ENCODE peak calls at places on chromosome 17, in eight cellular contexts. C is GM12878, S is transverse colon, B is ovary, Y is A549, L is K562, G is SK-N-SH, H is stomach. I is an unnamed sample.

GRCh38 chr17:15490634-15491261 is 23.3 kb upstream of the CDRT4 start:
- DNase-seq in C (no peak), S (peak), B (no peak), Y (no peak), L (peak), G (no peak), H (no peak), I (peak)

GRCh38 chr17:79413591-79413990 is 197.3 kb downstream of the RBFOX3 start:
- DNase-seq in C (no peak), S (no peak), B (no peak), Y (no peak), L (no peak), G (peak), H (no peak), I (no peak)

GRCh38 chr17:80527016-80527645 is 17.5 kb upstream of the RPTOR start:
- DNase-seq in C (no peak), S (no peak), B (no peak), Y (peak), L (no peak), G (no peak), H (no peak), I (no peak)

GRCh38 chr17:73645050-73645871 is 1.0 kb upstream of the SDK2 start:
- DNase-seq in C (no peak), S (peak), B (peak), Y (peak), L (no peak), G (peak), H (peak), I (no peak)

GRCh38 chr17:81551458-81552243 is 502 bp downstream of the FAAP100 start:
- DNase-seq in C (no peak), S (peak), B (no peak), Y (no peak), L (peak), G (peak), H (no peak), I (no peak)

GRCh38 chr17:73654241-73654640 is 10.0 kb upstream of the SDK2 start:
- DNase-seq in C (no peak), S (no peak), B (no peak), Y (no peak), L (no peak), G (no peak), H (no peak), I (no peak)

GRCh38 chr17:11880714-11881113 is 116.6 kb downstream of the ZNF18 start:
- DNase-seq in C (no peak), S (peak), B (no peak), Y (peak), L (peak), G (peak), H (no peak), I (no peak)

GRCh38 chr17:68176770-68177169 is 71.1 kb upstream of the AMZ2 start:
- DNase-seq in C (no peak), S (no peak), B (no peak), Y (no peak), L (no peak), G (no peak), H (no peak), I (no peak)

GRCh38 chr17:30316736-30317135 is 17.1 kb downstream of the TMIGD1 start:
- DNase-seq in C (no peak), S (peak), B (no peak), Y (no peak), L (no peak), G (no peak), H (no peak), I (no peak)

GRCh38 chr17:44221072-44221861 is 1.8 kb upstream of the UBTF start:
- DNase-seq in C (no peak), S (peak), B (peak), Y (peak), L (peak), G (peak), H (peak), I (peak)
- TF ChIP-seq CTCF in C (no peak), S (no peak), B (no peak), Y (no peak), L (no peak), G (no peak), H (no peak), I (no peak)

GRCh38 chr17:27579304-27579703 is 51.7 kb upstream of the LGALS9 start:
- DNase-seq in C (no peak), S (no peak), B (no peak), Y (no peak), L (no peak), G (no peak), H (no peak), I (no peak)
- TF ChIP-seq EP300 in C (no peak), S (no peak), B (no peak), Y (no peak), L (no peak), G (no peak), H (no peak), I (no peak)

GRCh38 chr17:46194393-46195216 is 1.4 kb upstream of the KANSL1 start:
- DNase-seq in C (peak), S (no peak), B (no peak), Y (peak), L (peak), G (peak), H (no peak), I (peak)

GRCh38 chr17:46193626-46194392 is 580 bp upstream of the KANSL1 start:
- DNase-seq in C (peak), S (peak), B (peak), Y (peak), L (peak), G (peak), H (peak), I (peak)

GRCh38 chr17:46193246-46193625 is at the start of gene KANSL1:
- DNase-seq in C (no peak), S (peak), B (peak), Y (peak), L (peak), G (peak), H (peak), I (peak)

GRCh38 chr17:46195939-46196338 is 2.7 kb upstream of the KANSL1 start:
- DNase-seq in C (no peak), S (no peak), B (no peak), Y (no peak), L (no peak), G (no peak), H (no peak), I (no peak)

GRCh38 chr17:46195217-46195855 is 2.1 kb upstream of the KANSL1 start:
- DNase-seq in C (no peak), S (no peak), B (no peak), Y (no peak), L (no peak), G (no peak), H (no peak), I (no peak)
- TF ChIP-seq CTCF in C (no peak), S (no peak), B (no peak), Y (no peak), L (no peak), G (no peak), H (no peak), I (no peak)

GRCh38 chr17:57943140-57943539 is 12.1 kb downstream of the CUEDC1 start:
- DNase-seq in C (no peak), S (no peak), B (no peak), Y (no peak), L (no peak), G (no peak), H (no peak), I (no peak)
- TF ChIP-seq EP300 in C (no peak), S (no peak), B (no peak), Y (no peak), L (no peak), G (peak), H (no peak), I (no peak)

GRCh38 chr17:8161289-8162231 is 1.2 kb downstream of the VAMP2 start:
- DNase-seq in C (no peak), S (no peak), B (no peak), Y (no peak), L (no peak), G (no peak), H (no peak), I (no peak)

GRCh38 chr17:8163978-8164814 is 1.4 kb upstream of the VAMP2 start:
- DNase-seq in C (no peak), S (peak), B (peak), Y (peak), L (peak), G (no peak), H (peak), I (peak)

GRCh38 chr17:8160741-8161221 is 2.0 kb downstream of the VAMP2 start:
- DNase-seq in C (no peak), S (no peak), B (no peak), Y (no peak), L (no peak), G (no peak), H (no peak), I (no peak)

GRCh38 chr17:8162997-8163977 is 539 bp upstream of the VAMP2 start:
- DNase-seq in C (no peak), S (peak), B (peak), Y (peak), L (no peak), G (peak), H (no peak), I (peak)

DNA sequence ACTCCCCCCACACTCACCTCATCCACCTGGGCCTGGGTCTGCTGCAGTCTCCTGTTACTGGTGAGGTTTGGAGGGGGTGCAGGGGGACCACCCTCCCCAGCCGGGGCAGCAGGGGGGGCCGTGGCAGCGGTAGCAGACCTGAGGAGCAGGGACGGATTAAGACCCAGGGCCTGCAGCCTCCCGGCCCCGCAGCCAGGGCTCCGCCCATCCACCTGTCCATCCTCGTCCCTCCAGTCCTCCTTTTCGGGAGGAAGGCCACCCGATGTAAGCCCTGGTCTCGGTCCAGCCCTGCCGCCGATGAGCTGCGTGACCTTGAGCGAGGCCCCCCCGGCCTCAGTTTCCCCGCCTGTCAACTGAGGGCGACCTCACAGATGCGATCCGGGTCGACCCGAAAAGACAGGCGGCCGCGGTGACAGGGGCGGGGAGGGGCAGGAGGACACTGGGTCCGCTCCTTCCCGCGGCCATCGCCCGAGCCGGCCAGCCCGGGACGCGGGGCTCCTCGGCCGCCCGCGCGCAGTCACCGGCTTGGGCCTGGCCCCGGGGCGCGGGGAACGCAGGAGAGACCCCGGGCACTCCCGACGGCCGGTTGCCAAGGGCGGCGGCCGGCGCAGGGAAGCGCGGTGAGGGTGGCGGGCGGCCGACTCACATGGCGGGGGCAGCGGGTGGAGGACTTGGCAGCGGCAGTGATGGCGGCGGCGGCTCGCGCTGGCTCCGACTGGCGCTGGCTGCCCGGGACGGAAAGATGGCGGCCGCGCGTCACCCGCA is at the start of gene VAMP2:
- DNase-seq in C (no peak), S (peak), B (peak), Y (peak), L (peak), G (peak), H (peak), I (peak)
- TF ChIP-seq CTCF in C (no peak), S (no peak), B (peak), Y (no peak), L (no peak), G (no peak), H (no peak), I (no peak)

GRCh38 chr17:71033336-71033735 is 864.0 kb downstream of the KCNJ2 start:
- DNase-seq in C (no peak), S (no peak), B (no peak), Y (no peak), L (no peak), G (no peak), H (no peak), I (no peak)
- TF ChIP-seq EP300 in C (no peak), S (no peak), B (no peak), Y (no peak), L (no peak), G (no peak), H (no peak), I (no peak)

GRCh38 chr17:19237389-19238166 is 412 bp downstream of the EPN2 start:
- DNase-seq in C (no peak), S (peak), B (peak), Y (peak), L (peak), G (peak), H (peak), I (peak)
- TF ChIP-seq CTCF in C (no peak), S (no peak), B (peak), Y (peak), L (peak), G (peak), H (no peak), I (peak)

GRCh38 chr17:75828051-75828400 is 16.2 kb downstream of the UNC13D start:
- DNase-seq in C (no peak), S (no peak), B (no peak), Y (no peak), L (no peak), G (no peak), H (no peak), I (no peak)
- TF ChIP-seq EP300 in C (no peak), S (no peak), B (no peak), Y (no peak), L (no peak), G (no peak), H (no peak), I (no peak)